ENCODE peak calls at places on chromosomes 3 and 15, in seven cellular contexts. J is K562, R is NB4, I is A549, U is endothelial cell of umbilical vein, E is H1, A is HepG2. D is an unnamed sample.

GRCh38 chr3:52242039-52242438 is 3.1 kb upstream of the TWF2 start:
- DNase-seq in J (no peak), I (no peak), A (no peak), E (no peak), R (no peak), U (no peak), D (no peak)

GRCh38 chr15:79682285-79682684 is 214.5 kb downstream of the MTHFS start:
- DNase-seq in J (no peak), R (no peak), E (no peak), I (peak; percentile 36), U (peak; percentile 32), A (no peak), D (no peak)

GRCh38 chr3:127889976-127890650 is 24.9 kb upstream of the KBTBD12 start:
- DNase-seq in R (no peak), E (no peak), J (no peak), I (no peak), A (no peak), U (no peak), D (no peak)

GRCh38 chr3:12759097-12759679 is at the start of gene TMEM40:
- DNase-seq in A (no peak), U (no peak), J (no peak), R (no peak), E (no peak), I (no peak), D (peak; percentile 28)

GRCh38 chr3:50274371-50275104 is 4.3 kb upstream of the LSMEM2 start:
- DNase-seq in A (peak; percentile 60), I (peak; percentile 50), J (peak; percentile 67), E (no peak), U (peak; percentile 70), R (peak; percentile 81), D (peak; percentile 88)

GRCh38 chr15:93973287-93973686 is 258.1 kb upstream of the MCTP2 start:
- DNase-seq in U (no peak), R (no peak), E (no peak), I (no peak), J (no peak), A (no peak), D (no peak)

GRCh38 chr15:95086543-95087252 is 855.3 kb downstream of the MCTP2 start:
- DNase-seq in U (peak; percentile 56), A (no peak), I (no peak), J (no peak), R (no peak), E (no peak), D (no peak)

GRCh38 chr3:192001217-192001616 is 540.3 kb downstream of the PYDC2 start:
- DNase-seq in J (no peak), E (no peak), U (no peak), A (no peak), I (no peak), R (no peak), D (no peak)

GRCh38 chr3:48918388-48919214 is at the start of gene ARIH2:
- DNase-seq in E (peak; percentile 68), A (peak; percentile 87), J (peak; percentile 87), I (peak; percentile 89), U (peak; percentile 95), R (peak; percentile 96), D (peak; percentile 88)

GRCh38 chr3:5389057-5389456 is 201.6 kb downstream of the EDEM1 start:
- DNase-seq in R (no peak), J (no peak), U (no peak), A (peak; percentile 2), E (no peak), I (peak; percentile 11), D (no peak)

GRCh38 chr3:32959370-32959769 is 7.9 kb downstream of the CCR4 start:
- DNase-seq in R (no peak), U (no peak), E (no peak), I (no peak), J (no peak), A (no peak), D (peak; percentile 25)

GRCh38 chr3:123815981-123816380 is 68.2 kb downstream of the MYLK start:
- DNase-seq in A (no peak), I (no peak), R (no peak), U (no peak), E (no peak), J (no peak), D (no peak)

GRCh38 chr15:80679167-80679804 is 15.8 kb upstream of the ABHD17C start:
- DNase-seq in U (no peak), I (no peak), J (no peak), R (no peak), E (no peak), A (no peak), D (no peak)

GRCh38 chr15:78414608-78415250 is 23.3 kb upstream of the IREB2 start:
- DNase-seq in I (no peak), U (no peak), E (no peak), A (no peak), R (no peak), J (no peak), D (no peak)

GRCh38 chr3:169454823-169455222 is 208.7 kb downstream of the MECOM start:
- DNase-seq in R (no peak), E (no peak), U (peak; percentile 93), A (no peak), I (no peak), J (no peak), D (no peak)

GRCh38 chr3:100436951-100437350 is 35.6 kb downstream of the LNP1 start:
- DNase-seq in J (no peak), A (no peak), I (no peak), E (no peak), U (no peak), R (no peak), D (no peak)

GRCh38 chr15:70376929-70377691 is 279.4 kb upstream of the TLE3 start:
- DNase-seq in J (peak; percentile 18), U (peak; percentile 7), R (peak; percentile 84), A (no peak), E (no peak), I (no peak), D (no peak)

GRCh38 chr3:128133273-128133883 is 9.8 kb upstream of the RUVBL1 start:
- DNase-seq in R (peak; percentile 61), J (no peak), I (no peak), A (peak; percentile 47), U (peak; percentile 76), E (no peak), D (peak; percentile 72)

GRCh38 chr3:107111889-107112288 is 265.4 kb upstream of the CCDC54 start:
- DNase-seq in U (no peak), A (no peak), J (no peak), E (no peak), R (no peak), I (no peak), D (no peak)

GRCh38 chr15:57911247-57911646 is 154.3 kb downstream of the ALDH1A2 start:
- DNase-seq in U (peak; percentile 21), J (no peak), A (no peak), E (no peak), I (no peak), R (no peak), D (no peak)

GRCh38 chr3:20073683-20074082 is 33.4 kb downstream of the KAT2B start:
- DNase-seq in J (no peak), R (no peak), I (no peak), A (no peak), E (no peak), U (no peak), D (no peak)

GRCh38 chr15:38085931-38086562 is 151.6 kb downstream of the TMCO5A start:
- DNase-seq in J (no peak), R (peak; percentile 25), I (no peak), A (no peak), U (peak; percentile 4), E (no peak), D (no peak)

DNA sequence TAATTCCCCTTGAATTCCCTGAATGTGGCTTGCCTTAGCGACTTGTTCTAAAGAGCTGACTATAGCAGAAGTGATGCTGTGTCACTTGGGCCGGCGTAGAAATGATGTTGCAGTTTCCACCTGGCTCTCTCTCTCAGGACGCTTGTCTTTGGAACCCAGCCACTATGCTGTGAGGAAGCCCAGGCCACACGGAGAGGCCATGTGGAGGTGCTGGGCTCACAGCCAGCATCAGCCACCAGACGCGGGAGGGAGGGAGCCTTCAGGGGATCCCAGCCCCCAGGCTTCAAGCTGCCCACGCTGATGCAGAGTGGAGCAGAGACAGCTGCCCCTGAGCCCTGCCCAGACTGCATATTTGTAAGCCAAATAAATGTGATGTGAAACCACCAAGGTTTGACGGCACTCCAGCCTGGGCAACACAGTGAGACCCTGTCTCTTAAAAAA is 18.6 kb downstream of the RNU5B-1 start:
- DNase-seq in E (no peak), I (no peak), J (no peak), R (no peak), U (peak; percentile 55), A (no peak), D (no peak)
- TF ChIP-seq MAX in E (no peak), I (no peak), J (no peak), R (no peak), U (no peak), A (no peak), D (no peak)

GRCh38 chr3:85796140-85796539 is 837.4 kb downstream of the CADM2 start:
- DNase-seq in E (no peak), U (no peak), I (no peak), A (no peak), J (no peak), R (no peak), D (no peak)

GRCh38 chr3:85800676-85801075 is 841.9 kb downstream of the CADM2 start:
- DNase-seq in J (no peak), R (no peak), A (no peak), E (no peak), U (no peak), I (no peak), D (no peak)

DNA sequence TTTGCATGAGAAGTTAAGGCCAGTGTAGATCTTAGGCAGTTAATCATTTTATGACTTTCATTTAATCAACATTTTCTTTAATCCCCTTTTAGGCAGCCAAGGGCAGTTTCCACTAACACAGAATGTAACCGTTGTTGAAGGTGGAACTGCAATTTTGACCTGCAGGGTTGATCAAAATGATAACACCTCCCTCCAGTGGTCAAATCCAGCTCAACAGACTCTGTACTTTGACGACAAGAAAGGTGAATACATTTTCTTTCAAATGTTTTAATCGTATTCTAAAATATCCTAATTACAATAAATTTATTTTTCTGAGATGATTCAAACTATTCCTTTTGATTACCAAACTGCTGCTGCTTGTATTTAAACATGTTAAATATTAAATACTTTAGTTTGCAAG is 843.2 kb downstream of the CADM2 start:
- DNase-seq in I (peak; percentile 14), J (peak; percentile 3), A (peak; percentile 20), E (no peak), U (peak; percentile 4), R (peak; percentile 10), D (peak; percentile 31)
- TF ChIP-seq MAX in I (no peak), J (no peak), A (no peak), E (no peak), U (no peak), R (no peak), D (no peak)

GRCh38 chr3:66038384-66038725 is 363 bp downstream of the MAGI1 start:
- DNase-seq in U (no peak), J (no peak), R (no peak), E (no peak), I (no peak), A (no peak), D (no peak)
- TF ChIP-seq MAX in U (no peak), J (no peak), R (no peak), E (no peak), I (no peak), A (peak; percentile 1), D (no peak)

DNA sequence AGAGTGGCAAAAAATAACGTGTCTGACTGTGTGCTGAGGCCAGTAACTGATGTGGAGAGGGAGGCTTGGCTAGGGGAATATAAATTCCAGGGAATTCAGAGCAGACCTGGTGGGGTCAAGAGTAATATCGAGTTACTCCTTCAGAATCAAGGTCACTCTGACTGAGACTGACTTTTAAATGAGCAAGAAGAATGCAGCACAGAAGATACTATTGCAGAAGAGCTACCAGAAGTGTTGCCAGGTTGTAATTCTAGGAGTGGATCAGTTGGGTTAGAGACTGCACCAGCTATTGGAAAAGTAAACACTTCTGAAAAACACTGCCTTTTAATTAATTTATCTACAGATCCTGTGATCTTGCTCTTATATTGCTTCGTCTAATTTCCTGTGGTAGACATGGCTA is 33.1 kb upstream of the PLAAT1 start:
- DNase-seq in J (no peak), E (no peak), I (no peak), R (no peak), U (no peak), A (no peak), D (no peak)
- TF ChIP-seq MAX in J (no peak), E (no peak), I (no peak), R (no peak), U (no peak), A (no peak), D (no peak)